ENCODE peak calls at places on chromosomes 11 and 22, in four cellular contexts. B is K562, D is PC-3, Y is transverse colon. Q is an unnamed sample. For H3K4me1 and H3K9me3, the result is how much of the 10 kb centered on the place peaks cover.

GRCh38 chr11:20112291-20113146 is 47.8 kb downstream of the DBX1 start:
- DNase-seq in Y (peak), D (peak), B (peak), Q (peak)

GRCh38 chr22:35749808-35750207 is 32.1 kb downstream of the APOL5 start:
- DNase-seq in B (no peak), Y (no peak), D (no peak), Q (no peak)

GRCh38 chr11:61747389-61748285 is 4.8 kb upstream of the MYRF start:
- DNase-seq in B (peak), D (peak), Y (peak), Q (peak)

GRCh38 chr11:37320921-37321320 is 722.9 kb upstream of the RAG2 start:
- DNase-seq in Y (no peak), B (no peak), D (peak), Q (no peak)

GRCh38 chr11:95254139-95254704 is 23.2 kb upstream of the SESN3 start:
- DNase-seq in Y (peak), D (peak), B (peak), Q (peak)

GRCh38 chr11:76824083-76824939 is 36.4 kb upstream of the ACER3 start:
- DNase-seq in Y (no peak), D (peak), B (peak), Q (no peak)

GRCh38 chr22:37581534-37581933 is 1.6 kb upstream of the LGALS2 start:
- DNase-seq in B (no peak), D (peak), Y (peak), Q (no peak)

GRCh38 chr11:13999704-14000103 is 37.2 kb downstream of the SPON1 start:
- DNase-seq in D (peak), B (no peak), Y (no peak), Q (no peak)

GRCh38 chr11:3237119-3237518 is 4.9 kb upstream of the MRGPRE start:
- DNase-seq in D (no peak), B (no peak), Y (no peak), Q (no peak)

GRCh38 chr22:28027453-28028448 is 108.7 kb upstream of the PITPNB start:
- DNase-seq in B (no peak), Y (no peak), D (no peak), Q (no peak)

GRCh38 chr11:6862961-6863360 is at the start of gene OR10A2:
- DNase-seq in D (peak), Y (no peak), B (no peak), Q (no peak)

GRCh38 chr11:76388408-76388807 is 7.3 kb downstream of the GVQW3 start:
- DNase-seq in B (no peak), D (no peak), Y (no peak), Q (no peak)

GRCh38 chr11:11163256-11163655 is 189.8 kb downstream of the CSNK2A3 start:
- DNase-seq in B (peak), D (peak), Y (no peak), Q (no peak)

GRCh38 chr22:45163074-45163416 is 680 bp upstream of the NUP50 start:
- DNase-seq in B (peak), Y (peak), D (peak), Q (no peak)

GRCh38 chr11:33779849-33780528 is 5.7 kb upstream of the FBXO3 start:
- DNase-seq in B (no peak), Y (no peak), D (no peak), Q (no peak)

GRCh38 chr22:47021371-47022074 is 259.1 kb downstream of the TBC1D22A start:
- DNase-seq in B (no peak), Y (no peak), D (no peak), Q (no peak)

GRCh38 chr22:45671051-45671782 is 417 bp upstream of the ATXN10 start:
- DNase-seq in B (no peak), D (no peak), Y (peak), Q (no peak)

GRCh38 chr11:67644042-67644441 is 4.5 kb upstream of the TBX10 start:
- DNase-seq in Y (no peak), B (peak), D (peak), Q (no peak)

GRCh38 chr11:74487875-74488274 is 5.6 kb downstream of the LIPT2 start:
- DNase-seq in D (peak), B (peak), Y (no peak), Q (no peak)

GRCh38 chr22:27719535-27720227 is 81.9 kb downstream of the MN1 start:
- DNase-seq in Y (no peak), B (peak), D (no peak), Q (no peak)

GRCh38 chr11:32870676-32871075 is 21.9 kb upstream of the QSER1 start:
- DNase-seq in Y (no peak), B (peak), D (peak), Q (no peak)

GRCh38 chr22:47564158-47564450 is 801.7 kb downstream of the TBC1D22A start:
- DNase-seq in D (no peak), B (no peak), Y (no peak), Q (no peak)

GRCh38 chr11:133522344-133522743 is 10.0 kb downstream of the OPCML start:
- DNase-seq in D (no peak), Y (no peak), B (no peak), Q (no peak)

GRCh38 chr22:33896154-33896800 is 24.0 kb downstream of the LARGE1 start:
- DNase-seq in B (no peak), Y (no peak), D (no peak), Q (no peak)

GRCh38 chr22:20537983-20538382 is 30.6 kb downstream of the MED15 start:
- DNase-seq in Y (no peak), D (no peak), B (no peak), Q (no peak)

GRCh38 chr11:8223513-8223899 is 40.2 kb downstream of the LMO1 start:
- DNase-seq in Y (no peak), B (no peak), D (no peak), Q (no peak)

GRCh38 chr11:123628936-123629683 is 25.3 kb downstream of the SCN3B start:
- DNase-seq in D (peak), Y (peak), B (no peak), Q (no peak)

GRCh38 chr11:15185021-15185420 is 70.3 kb downstream of the INSC start:
- DNase-seq in B (no peak), Y (no peak), D (no peak), Q (no peak)

GRCh38 chr11:105910095-105910715 is 111.8 kb downstream of the MSANTD4 start:
- DNase-seq in B (no peak), Y (no peak), D (peak), Q (no peak)

GRCh38 chr11:62547691-62548281 is 1.2 kb upstream of the AHNAK start:
- DNase-seq in Y (no peak), D (peak), B (no peak), Q (no peak)

GRCh38 chr11:72825661-72826060 is 11.4 kb downstream of the ATG16L2 start:
- DNase-seq in B (no peak), Y (no peak), D (peak), Q (no peak)

GRCh38 chr11:7668911-7669310 is 4.4 kb downstream of the CYB5R2 start:
- DNase-seq in B (no peak), Y (no peak), D (peak), Q (no peak)

GRCh38 chr11:126992804-126993111 is 7.8 kb downstream of the KIRREL3 start:
- DNase-seq in Y (no peak), D (peak), B (no peak), Q (no peak)

GRCh38 chr11:78417888-78418583 is 416 bp upstream of the GAB2 start:
- DNase-seq in Y (peak), B (peak), D (peak), Q (no peak)

GRCh38 chr11:67617243-67617953 is 10.7 kb downstream of the NDUFV1 start:
- DNase-seq in Y (no peak), D (no peak), B (no peak), Q (no peak)

GRCh38 chr11:70076461-70076931 is 1.6 kb upstream of the ANO1 start:
- DNase-seq in D (no peak), B (no peak), Y (no peak), Q (no peak)

GRCh38 chr11:67371549-67372231 is 1.7 kb downstream of the CLCF1 start:
- DNase-seq in D (peak), B (peak), Y (no peak), Q (no peak)

GRCh38 chr11:127063191-127063590 is 62.6 kb upstream of the KIRREL3 start:
- DNase-seq in B (no peak), D (no peak), Y (no peak), Q (no peak)

GRCh38 chr11:12219732-12220131 is 109.3 kb downstream of the MICAL2 start:
- DNase-seq in Y (no peak), D (no peak), B (no peak), Q (no peak)
- H3K4me1 ChIP-seq in Y (half or more), D (under half), B (under half), Q (half or more)

GRCh38 chr11:119065369-119065768 is 2.2 kb upstream of the VPS11 start:
- DNase-seq in Y (peak), D (peak), B (peak), Q (no peak)
- TF ChIP-seq CTCF in Y (peak), D (peak), B (peak), Q (no peak)

GRCh38 chr22:48901324-48901723 is 926.3 kb downstream of the BRD1 start:
- DNase-seq in Y (no peak), D (no peak), B (no peak), Q (no peak)
- H3K9me3 ChIP-seq in Y (under half), D (under half), B (under half), Q (under half)

GRCh38 chr11:1533342-1533725 is 38.7 kb downstream of the DUSP8 start:
- DNase-seq in Y (no peak), B (no peak), D (no peak), Q (no peak)

GRCh38 chr11:1534682-1535081 is 37.4 kb downstream of the DUSP8 start:
- DNase-seq in D (no peak), B (no peak), Y (no peak), Q (no peak)

GRCh38 chr11:1532606-1533341 is 39.3 kb downstream of the DUSP8 start:
- DNase-seq in Y (no peak), D (no peak), B (no peak), Q (no peak)

GRCh38 chr11:1536065-1536843 is 35.8 kb downstream of the DUSP8 start:
- DNase-seq in Y (no peak), B (no peak), D (no peak), Q (no peak)

DNA sequence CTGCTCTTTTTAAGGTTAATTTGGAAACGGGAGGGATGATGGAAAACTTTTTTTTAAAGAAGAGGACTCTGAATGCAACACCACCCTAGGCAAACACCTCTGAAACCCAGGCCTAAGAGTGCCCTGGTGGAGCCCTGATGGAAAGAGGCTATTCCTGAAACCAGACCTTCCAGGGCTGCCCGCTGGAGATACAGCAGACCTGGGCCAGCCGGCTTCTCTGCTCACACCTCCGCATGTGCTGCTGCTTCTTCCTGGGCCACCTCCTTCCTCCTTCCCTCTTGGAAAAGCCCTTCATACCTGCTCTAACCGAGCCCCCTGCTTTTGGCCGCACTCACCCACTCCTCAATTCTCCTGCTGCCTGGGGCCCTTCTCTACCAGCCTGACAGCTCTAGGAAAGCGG is 37.9 kb downstream of the DUSP8 start:
- DNase-seq in Y (no peak), D (no peak), B (no peak), Q (no peak)
- H3K4me1 ChIP-seq in Y (under half), D (under half), B (under half), Q (half or more)

DNA sequence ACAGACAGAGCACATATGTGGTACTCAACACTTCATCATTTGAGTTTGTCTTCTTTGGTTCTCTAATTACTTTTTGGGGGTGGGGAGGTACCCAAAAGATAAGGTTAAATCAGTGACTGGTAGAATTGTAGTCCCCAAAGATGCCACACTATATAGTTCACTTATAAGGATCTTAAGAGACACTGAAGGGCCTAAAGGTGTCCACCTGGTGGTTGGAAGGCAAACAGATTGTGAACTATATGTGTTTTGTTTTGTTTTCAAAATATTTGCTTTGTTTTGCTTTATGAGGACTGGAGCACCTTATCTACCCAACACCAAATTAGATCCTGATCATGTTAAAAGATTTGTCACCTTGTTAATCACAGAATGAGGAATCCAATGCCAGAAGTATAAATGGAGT is 136.1 kb downstream of the DCDC1 start:
- DNase-seq in B (no peak), D (peak), Y (no peak), Q (no peak)
- TF ChIP-seq CTCF in B (no peak), D (peak), Y (peak), Q (no peak)

GRCh38 chr11:134574947-134575346 is 162.9 kb upstream of the B3GAT1 start:
- DNase-seq in D (no peak), Y (no peak), B (no peak), Q (no peak)

GRCh38 chr11:134577801-134578200 is 165.8 kb upstream of the B3GAT1 start:
- DNase-seq in Y (no peak), B (no peak), D (no peak), Q (no peak)

GRCh38 chr11:134575504-134576230 is 163.6 kb upstream of the B3GAT1 start:
- DNase-seq in Y (no peak), D (no peak), B (no peak), Q (no peak)

GRCh38 chr11:134576286-134576685 is 164.2 kb upstream of the B3GAT1 start:
- DNase-seq in B (no peak), D (no peak), Y (no peak), Q (no peak)

DNA sequence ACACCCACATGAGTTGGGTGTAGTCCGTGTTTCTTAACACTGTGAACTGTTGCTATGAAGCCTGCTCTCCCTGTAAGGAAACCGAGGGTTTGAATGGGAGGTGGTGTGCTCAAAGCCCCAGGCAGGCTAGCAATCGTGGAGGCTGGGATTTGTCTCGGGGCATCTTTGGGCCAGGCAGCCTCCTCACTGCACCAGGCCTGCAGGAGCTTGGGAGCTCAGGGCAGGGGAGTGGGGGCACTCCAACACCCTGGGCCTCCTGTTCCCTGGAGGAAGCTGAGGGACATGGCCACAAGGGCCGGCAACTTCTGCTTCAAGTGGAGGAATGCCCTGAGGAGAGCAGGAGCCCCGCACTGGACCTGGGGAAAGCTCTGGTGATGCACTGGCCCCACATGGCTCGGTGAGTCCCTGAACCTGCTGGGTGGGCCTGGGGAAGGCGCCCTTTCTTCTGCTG is 164.7 kb upstream of the B3GAT1 start:
- DNase-seq in Y (no peak), D (no peak), B (no peak), Q (no peak)
- H3K9me3 ChIP-seq in Y (under half), D (under half), B (under half), Q (under half)

GRCh38 chr22:31341386-31342088 is 4.6 kb downstream of the PATZ1 start:
- DNase-seq in B (no peak), D (no peak), Y (no peak), Q (no peak)

GRCh38 chr22:31345331-31346254 is 553 bp downstream of the PATZ1 start:
- DNase-seq in Y (peak), B (peak), D (peak), Q (peak)

GRCh38 chr22:31342389-31343125 is 3.6 kb downstream of the PATZ1 start:
- DNase-seq in D (no peak), Y (no peak), B (no peak), Q (no peak)

GRCh38 chr22:31344369-31345330 is 1.5 kb downstream of the PATZ1 start:
- DNase-seq in Y (peak), D (peak), B (no peak), Q (no peak)

DNA sequence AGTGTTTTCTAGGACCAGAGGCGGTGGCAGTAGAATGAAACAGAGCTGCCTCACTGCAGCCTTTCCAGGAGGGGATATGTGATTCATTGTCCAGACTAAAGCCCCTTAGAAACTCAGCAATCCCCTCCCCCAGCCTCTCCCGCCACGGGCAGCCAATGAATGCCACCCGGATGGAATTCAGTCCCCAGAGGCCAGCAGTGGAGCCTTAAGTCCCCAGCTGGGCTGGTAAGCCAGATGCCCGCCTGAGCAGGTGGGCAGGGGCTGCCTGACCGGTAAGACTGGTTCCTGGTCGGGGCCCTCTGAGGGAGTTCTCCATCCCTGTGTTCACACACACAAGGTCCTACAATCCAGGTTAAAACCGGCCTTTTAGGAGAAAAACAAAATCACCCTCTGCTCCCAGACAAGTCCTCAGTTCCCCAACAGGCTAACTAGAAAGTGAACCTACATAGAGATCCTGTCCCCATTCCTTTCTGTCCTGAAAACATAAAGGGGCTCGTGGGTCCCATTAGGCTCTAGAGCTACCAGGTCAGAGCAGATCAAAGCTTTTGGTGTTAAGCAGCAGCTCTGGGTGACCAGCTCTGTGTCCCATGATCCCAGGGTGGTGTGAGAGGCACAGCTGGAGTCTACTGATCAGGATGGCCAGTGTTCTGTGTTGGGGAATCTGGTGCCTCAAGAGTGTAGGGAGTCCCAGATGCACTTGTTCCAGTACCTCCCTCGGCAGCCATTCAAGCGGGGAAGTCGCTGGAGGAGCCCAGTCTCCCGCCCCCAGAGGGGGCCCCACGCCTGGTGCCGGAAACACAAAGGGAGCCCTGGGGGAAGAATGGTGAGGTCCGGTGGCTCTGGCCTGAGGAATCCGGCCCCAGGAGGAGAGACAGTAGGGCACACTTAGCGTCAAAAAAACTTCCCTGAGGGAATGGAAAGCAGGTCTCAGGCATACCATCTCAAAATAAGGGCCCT is 2.6 kb downstream of the PATZ1 start:
- DNase-seq in D (peak), B (no peak), Y (peak), Q (no peak)
- H3K4me1 ChIP-seq in D (under half), B (under half), Y (under half), Q (under half)

DNA sequence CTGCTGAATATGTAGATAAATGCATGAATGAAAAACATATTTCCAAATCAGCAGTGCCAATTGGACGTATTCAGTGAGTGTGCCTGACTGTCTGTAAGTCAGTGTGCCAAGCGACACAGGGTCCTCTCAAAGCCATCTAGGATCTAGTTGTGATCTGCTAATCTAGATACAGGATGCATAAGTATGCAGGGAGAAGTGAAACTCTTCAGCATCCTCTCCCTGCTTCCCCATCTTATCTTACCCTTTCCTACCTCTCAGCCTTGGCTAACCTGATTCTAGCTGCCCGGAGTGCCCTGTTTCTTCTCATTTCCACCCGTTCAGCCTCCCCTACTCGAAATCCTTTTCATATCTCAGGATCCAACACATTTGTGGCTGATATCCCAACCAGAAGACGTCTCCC is 91.2 kb upstream of the SORL1-AS1 start:
- DNase-seq in D (no peak), B (no peak), Y (no peak), Q (no peak)
- TF ChIP-seq CTCF in D (no peak), B (no peak), Y (no peak), Q (no peak)

Q was measured in thoracic aorta.